ENCODE peak calls at places on chromosomes 13 and 19, in nine cellular contexts. One of them, this sample, is unnamed.

GRCh38 chr19:1864480-1865171 is 1.2 kb upstream of the KLF16 start:
- DNase-seq in progenitor cell of endocrine pancreas: peak
- DNase-seq in WTC11: peak
- DNase-seq in upper lobe of right lung: peak
- DNase-seq in BJ: no peak
- DNase-seq in Peyer's patch: peak
- DNase-seq in ascending aorta: no peak
- DNase-seq in H9: peak
- DNase-seq in fibroblast of the aortic adventitia: peak
- DNase-seq in this sample: peak

GRCh38 chr19:6587998-6588507 is 2.9 kb downstream of the CD70 start:
- DNase-seq in progenitor cell of endocrine pancreas: no peak
- DNase-seq in WTC11: no peak
- DNase-seq in upper lobe of right lung: no peak
- DNase-seq in BJ: no peak
- DNase-seq in Peyer's patch: no peak
- DNase-seq in ascending aorta: no peak
- DNase-seq in H9: no peak
- DNase-seq in fibroblast of the aortic adventitia: no peak
- DNase-seq in this sample: no peak

GRCh38 chr13:113544896-113545295 is 39.7 kb upstream of the TFDP1 start:
- DNase-seq in progenitor cell of endocrine pancreas: no peak
- DNase-seq in WTC11: no peak
- DNase-seq in upper lobe of right lung: peak
- DNase-seq in BJ: no peak
- DNase-seq in Peyer's patch: peak
- DNase-seq in ascending aorta: no peak
- DNase-seq in H9: peak
- DNase-seq in fibroblast of the aortic adventitia: no peak
- DNase-seq in this sample: no peak

GRCh38 chr19:18044825-18045304 is 36.9 kb downstream of the ARRDC2 start:
- DNase-seq in progenitor cell of endocrine pancreas: peak
- DNase-seq in WTC11: peak
- DNase-seq in upper lobe of right lung: peak
- DNase-seq in BJ: no peak
- DNase-seq in Peyer's patch: peak
- DNase-seq in ascending aorta: peak
- DNase-seq in H9: peak
- DNase-seq in fibroblast of the aortic adventitia: peak
- DNase-seq in this sample: peak

GRCh38 chr13:46341112-46341711 is 45.8 kb downstream of the RUBCNL start:
- DNase-seq in progenitor cell of endocrine pancreas: no peak
- DNase-seq in WTC11: no peak
- DNase-seq in upper lobe of right lung: no peak
- DNase-seq in BJ: no peak
- DNase-seq in Peyer's patch: no peak
- DNase-seq in ascending aorta: no peak
- DNase-seq in H9: no peak
- DNase-seq in fibroblast of the aortic adventitia: peak
- DNase-seq in this sample: peak

GRCh38 chr13:110265682-110266430 is 41.1 kb downstream of the COL4A1 start:
- DNase-seq in progenitor cell of endocrine pancreas: no peak
- DNase-seq in WTC11: no peak
- DNase-seq in upper lobe of right lung: no peak
- DNase-seq in BJ: no peak
- DNase-seq in Peyer's patch: peak
- DNase-seq in ascending aorta: peak
- DNase-seq in H9: no peak
- DNase-seq in fibroblast of the aortic adventitia: no peak
- DNase-seq in this sample: no peak

GRCh38 chr19:48630289-48631036 is 6.7 kb downstream of the DBP start:
- DNase-seq in progenitor cell of endocrine pancreas: no peak
- DNase-seq in WTC11: peak
- DNase-seq in upper lobe of right lung: peak
- DNase-seq in BJ: no peak
- DNase-seq in Peyer's patch: peak
- DNase-seq in ascending aorta: peak
- DNase-seq in H9: peak
- DNase-seq in fibroblast of the aortic adventitia: peak
- DNase-seq in this sample: no peak

GRCh38 chr19:10431254-10431942 is 11.1 kb downstream of the PDE4A start:
- DNase-seq in progenitor cell of endocrine pancreas: no peak
- DNase-seq in WTC11: peak
- DNase-seq in upper lobe of right lung: peak
- DNase-seq in BJ: no peak
- DNase-seq in Peyer's patch: peak
- DNase-seq in ascending aorta: no peak
- DNase-seq in H9: no peak
- DNase-seq in fibroblast of the aortic adventitia: peak
- DNase-seq in this sample: no peak

GRCh38 chr13:23212621-23213020 is 31.8 kb downstream of the SGCG start:
- DNase-seq in progenitor cell of endocrine pancreas: no peak
- DNase-seq in WTC11: no peak
- DNase-seq in upper lobe of right lung: no peak
- DNase-seq in BJ: no peak
- DNase-seq in Peyer's patch: no peak
- DNase-seq in ascending aorta: no peak
- DNase-seq in H9: no peak
- DNase-seq in fibroblast of the aortic adventitia: peak
- DNase-seq in this sample: no peak

GRCh38 chr19:16360738-16361137 is 36.1 kb downstream of the KLF2 start:
- DNase-seq in progenitor cell of endocrine pancreas: no peak
- DNase-seq in WTC11: no peak
- DNase-seq in upper lobe of right lung: no peak
- DNase-seq in BJ: no peak
- DNase-seq in Peyer's patch: no peak
- DNase-seq in ascending aorta: no peak
- DNase-seq in H9: no peak
- DNase-seq in fibroblast of the aortic adventitia: no peak
- DNase-seq in this sample: no peak

GRCh38 chr13:107964356-107964755 is 251.0 kb downstream of the LIG4 start:
- DNase-seq in progenitor cell of endocrine pancreas: no peak
- DNase-seq in WTC11: no peak
- DNase-seq in upper lobe of right lung: no peak
- DNase-seq in BJ: no peak
- DNase-seq in Peyer's patch: no peak
- DNase-seq in ascending aorta: no peak
- DNase-seq in H9: no peak
- DNase-seq in fibroblast of the aortic adventitia: no peak
- DNase-seq in this sample: no peak

GRCh38 chr13:22562116-22562515 is 618.7 kb upstream of the SGCG start:
- DNase-seq in progenitor cell of endocrine pancreas: no peak
- DNase-seq in WTC11: no peak
- DNase-seq in upper lobe of right lung: no peak
- DNase-seq in BJ: no peak
- DNase-seq in Peyer's patch: no peak
- DNase-seq in ascending aorta: no peak
- DNase-seq in H9: no peak
- DNase-seq in fibroblast of the aortic adventitia: no peak
- DNase-seq in this sample: no peak

GRCh38 chr13:88217372-88217771 is 546.2 kb downstream of the SLITRK5 start:
- DNase-seq in progenitor cell of endocrine pancreas: no peak
- DNase-seq in WTC11: no peak
- DNase-seq in upper lobe of right lung: no peak
- DNase-seq in BJ: no peak
- DNase-seq in Peyer's patch: no peak
- DNase-seq in ascending aorta: no peak
- DNase-seq in H9: no peak
- DNase-seq in fibroblast of the aortic adventitia: no peak
- DNase-seq in this sample: no peak

GRCh38 chr19:7870571-7871279 is 3.5 kb downstream of the PRR36 start:
- DNase-seq in progenitor cell of endocrine pancreas: no peak
- DNase-seq in WTC11: peak
- DNase-seq in upper lobe of right lung: peak
- DNase-seq in BJ: no peak
- DNase-seq in Peyer's patch: peak
- DNase-seq in ascending aorta: no peak
- DNase-seq in H9: peak
- DNase-seq in fibroblast of the aortic adventitia: peak
- DNase-seq in this sample: peak

GRCh38 chr19:49336482-49337266 is 1.5 kb downstream of the CD37 start:
- DNase-seq in progenitor cell of endocrine pancreas: no peak
- DNase-seq in WTC11: no peak
- DNase-seq in upper lobe of right lung: peak
- DNase-seq in BJ: no peak
- DNase-seq in Peyer's patch: peak
- DNase-seq in ascending aorta: no peak
- DNase-seq in H9: peak
- DNase-seq in fibroblast of the aortic adventitia: no peak
- DNase-seq in this sample: no peak

GRCh38 chr13:23450340-23451046 is 17.0 kb upstream of the SACS start:
- DNase-seq in progenitor cell of endocrine pancreas: no peak
- DNase-seq in WTC11: no peak
- DNase-seq in upper lobe of right lung: no peak
- DNase-seq in BJ: no peak
- DNase-seq in Peyer's patch: no peak
- DNase-seq in ascending aorta: no peak
- DNase-seq in H9: no peak
- DNase-seq in fibroblast of the aortic adventitia: no peak
- DNase-seq in this sample: no peak

GRCh38 chr13:30805603-30806011 is 70.3 kb downstream of the ALOX5AP start:
- DNase-seq in progenitor cell of endocrine pancreas: no peak
- DNase-seq in WTC11: no peak
- DNase-seq in upper lobe of right lung: no peak
- DNase-seq in BJ: no peak
- DNase-seq in Peyer's patch: no peak
- DNase-seq in ascending aorta: no peak
- DNase-seq in H9: no peak
- DNase-seq in fibroblast of the aortic adventitia: no peak
- DNase-seq in this sample: no peak

GRCh38 chr13:48750588-48751383 is 97.1 kb downstream of the CYSLTR2 start:
- DNase-seq in progenitor cell of endocrine pancreas: no peak
- DNase-seq in WTC11: no peak
- DNase-seq in upper lobe of right lung: no peak
- DNase-seq in BJ: no peak
- DNase-seq in Peyer's patch: no peak
- DNase-seq in ascending aorta: no peak
- DNase-seq in H9: no peak
- DNase-seq in fibroblast of the aortic adventitia: peak
- DNase-seq in this sample: no peak
- TF ChIP-seq CTCF in progenitor cell of endocrine pancreas: no peak
- TF ChIP-seq CTCF in WTC11: no peak
- TF ChIP-seq CTCF in upper lobe of right lung: peak
- TF ChIP-seq CTCF in BJ: peak
- TF ChIP-seq CTCF in Peyer's patch: no peak
- TF ChIP-seq CTCF in ascending aorta: no peak
- TF ChIP-seq CTCF in H9: no peak
- TF ChIP-seq CTCF in fibroblast of the aortic adventitia: peak
- TF ChIP-seq CTCF in this sample: no peak

GRCh38 chr19:27872370-27872769 is 1340.6 kb downstream of the UQCRFS1 start:
- DNase-seq in progenitor cell of endocrine pancreas: no peak
- DNase-seq in WTC11: no peak
- DNase-seq in upper lobe of right lung: no peak
- DNase-seq in BJ: no peak
- DNase-seq in Peyer's patch: no peak
- DNase-seq in ascending aorta: no peak
- DNase-seq in H9: no peak
- DNase-seq in fibroblast of the aortic adventitia: no peak
- DNase-seq in this sample: no peak

GRCh38 chr19:27881213-27881612 is 1331.7 kb downstream of the UQCRFS1 start:
- DNase-seq in progenitor cell of endocrine pancreas: no peak
- DNase-seq in WTC11: no peak
- DNase-seq in upper lobe of right lung: no peak
- DNase-seq in BJ: no peak
- DNase-seq in Peyer's patch: no peak
- DNase-seq in ascending aorta: no peak
- DNase-seq in H9: no peak
- DNase-seq in fibroblast of the aortic adventitia: no peak
- DNase-seq in this sample: no peak

GRCh38 chr19:27876489-27876888 is 1336.5 kb downstream of the UQCRFS1 start:
- DNase-seq in progenitor cell of endocrine pancreas: no peak
- DNase-seq in WTC11: no peak
- DNase-seq in upper lobe of right lung: no peak
- DNase-seq in BJ: no peak
- DNase-seq in Peyer's patch: no peak
- DNase-seq in ascending aorta: no peak
- DNase-seq in H9: no peak
- DNase-seq in fibroblast of the aortic adventitia: no peak
- DNase-seq in this sample: no peak
- TF ChIP-seq CTCF in progenitor cell of endocrine pancreas: no peak
- TF ChIP-seq CTCF in WTC11: no peak
- TF ChIP-seq CTCF in upper lobe of right lung: no peak
- TF ChIP-seq CTCF in BJ: no peak
- TF ChIP-seq CTCF in Peyer's patch: no peak
- TF ChIP-seq CTCF in ascending aorta: no peak
- TF ChIP-seq CTCF in H9: no peak
- TF ChIP-seq CTCF in fibroblast of the aortic adventitia: no peak
- TF ChIP-seq CTCF in this sample: no peak

GRCh38 chr13:20129076-20129475 is 31.8 kb downstream of the GJA3 start:
- DNase-seq in progenitor cell of endocrine pancreas: no peak
- DNase-seq in WTC11: no peak
- DNase-seq in upper lobe of right lung: peak
- DNase-seq in BJ: no peak
- DNase-seq in Peyer's patch: peak
- DNase-seq in ascending aorta: no peak
- DNase-seq in H9: peak
- DNase-seq in fibroblast of the aortic adventitia: no peak
- DNase-seq in this sample: no peak
- TF ChIP-seq CTCF in progenitor cell of endocrine pancreas: no peak
- TF ChIP-seq CTCF in WTC11: no peak
- TF ChIP-seq CTCF in upper lobe of right lung: no peak
- TF ChIP-seq CTCF in BJ: no peak
- TF ChIP-seq CTCF in Peyer's patch: no peak
- TF ChIP-seq CTCF in ascending aorta: no peak
- TF ChIP-seq CTCF in H9: no peak
- TF ChIP-seq CTCF in fibroblast of the aortic adventitia: no peak
- TF ChIP-seq CTCF in this sample: no peak

GRCh38 chr19:33177417-33177976 is 16.6 kb upstream of the LRP3 start:
- DNase-seq in progenitor cell of endocrine pancreas: peak
- DNase-seq in WTC11: peak
- DNase-seq in upper lobe of right lung: no peak
- DNase-seq in BJ: no peak
- DNase-seq in Peyer's patch: no peak
- DNase-seq in ascending aorta: peak
- DNase-seq in H9: no peak
- DNase-seq in fibroblast of the aortic adventitia: no peak
- DNase-seq in this sample: no peak

GRCh38 chr19:33174186-33174585 is 19.9 kb upstream of the LRP3 start:
- DNase-seq in progenitor cell of endocrine pancreas: no peak
- DNase-seq in WTC11: no peak
- DNase-seq in upper lobe of right lung: no peak
- DNase-seq in BJ: no peak
- DNase-seq in Peyer's patch: no peak
- DNase-seq in ascending aorta: no peak
- DNase-seq in H9: no peak
- DNase-seq in fibroblast of the aortic adventitia: no peak
- DNase-seq in this sample: no peak

GRCh38 chr19:33176670-33177416 is 17.3 kb upstream of the LRP3 start:
- DNase-seq in progenitor cell of endocrine pancreas: peak
- DNase-seq in WTC11: peak
- DNase-seq in upper lobe of right lung: peak
- DNase-seq in BJ: peak
- DNase-seq in Peyer's patch: peak
- DNase-seq in ascending aorta: peak
- DNase-seq in H9: peak
- DNase-seq in fibroblast of the aortic adventitia: peak
- DNase-seq in this sample: peak

GRCh38 chr19:33175156-33175782 is 18.9 kb upstream of the LRP3 start:
- DNase-seq in progenitor cell of endocrine pancreas: no peak
- DNase-seq in WTC11: no peak
- DNase-seq in upper lobe of right lung: no peak
- DNase-seq in BJ: no peak
- DNase-seq in Peyer's patch: no peak
- DNase-seq in ascending aorta: no peak
- DNase-seq in H9: no peak
- DNase-seq in fibroblast of the aortic adventitia: no peak
- DNase-seq in this sample: no peak

GRCh38 chr19:33175886-33176669 is 18.1 kb upstream of the LRP3 start:
- DNase-seq in progenitor cell of endocrine pancreas: peak
- DNase-seq in WTC11: no peak
- DNase-seq in upper lobe of right lung: no peak
- DNase-seq in BJ: no peak
- DNase-seq in Peyer's patch: no peak
- DNase-seq in ascending aorta: no peak
- DNase-seq in H9: no peak
- DNase-seq in fibroblast of the aortic adventitia: peak
- DNase-seq in this sample: peak
- TF ChIP-seq CTCF in progenitor cell of endocrine pancreas: no peak
- TF ChIP-seq CTCF in WTC11: no peak
- TF ChIP-seq CTCF in upper lobe of right lung: no peak
- TF ChIP-seq CTCF in BJ: no peak
- TF ChIP-seq CTCF in Peyer's patch: no peak
- TF ChIP-seq CTCF in ascending aorta: no peak
- TF ChIP-seq CTCF in H9: no peak
- TF ChIP-seq CTCF in fibroblast of the aortic adventitia: no peak
- TF ChIP-seq CTCF in this sample: peak

This sample was measured in HFFc6.